ENCODE peak calls at places on chromosomes 13 and 19, in four cellular contexts. J is HepG2, F is GM12878, H is K562. L is an unnamed sample.

GRCh38 chr19:31499281-31499680 is 150.0 kb upstream of the TSHZ3 start:
- DNase-seq in F (no peak), J (no peak), H (no peak), L (no peak)

GRCh38 chr19:35868172-35868822 is at the start of gene APLP1:
- DNase-seq in J (peak; percentile 14), F (no peak), H (peak; percentile 88), L (peak; percentile 59)

GRCh38 chr13:34591801-34592454 is 350.1 kb upstream of the NBEA start:
- DNase-seq in J (no peak), H (no peak), F (no peak), L (no peak)

GRCh38 chr13:70893832-70894231 is 785.6 kb upstream of the KLHL1 start:
- DNase-seq in H (no peak), J (no peak), F (peak; percentile 7), L (no peak)

GRCh38 chr19:39046037-39046821 is 13.9 kb upstream of the FBXO27 start:
- DNase-seq in F (no peak), H (no peak), J (peak; percentile 59), L (peak; percentile 69)

GRCh38 chr13:92640936-92641335 is 585.7 kb upstream of the GPC6 start:
- DNase-seq in H (no peak), F (no peak), J (no peak), L (no peak)

GRCh38 chr19:2478324-2478755 is 2.4 kb downstream of the GADD45B start:
- DNase-seq in J (no peak), F (no peak), H (no peak), L (no peak)

GRCh38 chr13:24454100-24454499 is 58.5 kb downstream of the PARP4 start:
- DNase-seq in F (no peak), J (no peak), H (no peak), L (no peak)

GRCh38 chr13:112895521-112896465 is 73.2 kb upstream of the MCF2L start:
- DNase-seq in H (no peak), J (no peak), F (no peak), L (no peak)
- TF ChIP-seq FOXK2 in H (no peak), J (no peak), F (no peak), L (no peak)

GRCh38 chr13:44351505-44351854 is 22.1 kb upstream of the SERP2 start:
- DNase-seq in J (no peak), F (no peak), H (no peak), L (no peak)

GRCh38 chr13:44350775-44351504 is 22.7 kb upstream of the SERP2 start:
- DNase-seq in F (no peak), H (no peak), J (no peak), L (no peak)

GRCh38 chr13:44346534-44346933 is 27.1 kb upstream of the SERP2 start:
- DNase-seq in F (no peak), J (no peak), H (no peak), L (no peak)

GRCh38 chr13:44347301-44347700 is 26.3 kb upstream of the SERP2 start:
- DNase-seq in J (no peak), F (no peak), H (no peak), L (no peak)

GRCh38 chr13:44347905-44348304 is 25.7 kb upstream of the SERP2 start:
- DNase-seq in J (peak; percentile 46), F (no peak), H (no peak), L (no peak)
- TF ChIP-seq FOXM1 in J (no peak), F (no peak), H (no peak), L (no peak)

DNA sequence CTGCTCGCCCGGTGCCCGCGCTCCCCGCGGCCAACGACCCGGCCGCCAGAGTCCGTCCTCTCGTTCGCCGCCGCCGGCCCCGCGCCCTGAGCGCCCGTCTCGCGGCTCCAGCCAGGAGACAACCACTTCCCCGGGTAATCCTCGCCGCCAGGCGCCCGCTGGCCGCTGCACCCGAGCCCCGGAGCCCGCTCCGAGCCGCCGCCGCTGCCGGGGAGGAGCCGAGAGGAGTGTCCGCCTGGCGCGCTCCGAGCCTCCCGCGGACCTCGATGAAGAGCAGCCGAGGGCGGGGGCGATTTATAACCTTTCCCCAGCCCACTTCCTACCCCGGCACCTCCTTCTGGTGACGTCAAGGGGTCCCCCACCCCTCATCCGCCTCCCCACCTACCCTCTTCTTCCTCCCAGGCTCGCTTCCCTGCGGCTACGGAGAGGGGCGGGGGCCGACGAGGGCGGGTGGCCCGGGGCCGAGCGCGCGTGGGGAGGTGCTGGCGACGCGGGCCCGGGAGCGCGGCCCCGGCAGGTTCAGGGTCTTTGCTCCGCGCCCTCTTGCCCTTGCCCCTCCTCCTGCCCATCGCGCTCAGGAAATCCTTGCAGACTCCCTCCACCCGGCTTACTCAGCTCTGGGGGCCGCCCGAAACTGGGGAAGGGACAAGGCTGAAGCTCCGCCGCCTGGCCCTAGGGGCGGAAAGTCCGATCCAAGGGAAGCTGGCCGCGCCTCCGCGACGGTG is at the start of gene FLT1:
- DNase-seq in J (no peak), F (no peak), H (peak; percentile 12), L (peak; percentile 38)
- TF ChIP-seq TARDBP in J (no peak), F (no peak), H (no peak), L (no peak)

GRCh38 chr19:44857837-44858236 is 11.7 kb downstream of the NECTIN2 start:
- DNase-seq in H (no peak), J (no peak), F (no peak), L (no peak)
- TF ChIP-seq FOXK2 in H (no peak), J (no peak), F (no peak), L (no peak)

GRCh38 chr13:83691966-83692365 is 190.3 kb downstream of the SLITRK1 start:
- DNase-seq in J (no peak), H (no peak), F (no peak), L (no peak)
- TF ChIP-seq FOXM1 in J (no peak), H (no peak), F (no peak), L (no peak)

GRCh38 chr13:113992276-113993005 is 18.6 kb upstream of the C13orf46 start:
- DNase-seq in H (no peak), F (no peak), J (no peak), L (no peak)

GRCh38 chr13:113989585-113990300 is 15.9 kb upstream of the C13orf46 start:
- DNase-seq in J (no peak), H (no peak), F (no peak), L (no peak)

GRCh38 chr13:113990321-113990837 is 16.5 kb upstream of the C13orf46 start:
- DNase-seq in F (no peak), H (no peak), J (no peak), L (no peak)

GRCh38 chr13:113991191-113991669 is 17.4 kb upstream of the C13orf46 start:
- DNase-seq in H (no peak), J (no peak), F (no peak), L (no peak)

DNA sequence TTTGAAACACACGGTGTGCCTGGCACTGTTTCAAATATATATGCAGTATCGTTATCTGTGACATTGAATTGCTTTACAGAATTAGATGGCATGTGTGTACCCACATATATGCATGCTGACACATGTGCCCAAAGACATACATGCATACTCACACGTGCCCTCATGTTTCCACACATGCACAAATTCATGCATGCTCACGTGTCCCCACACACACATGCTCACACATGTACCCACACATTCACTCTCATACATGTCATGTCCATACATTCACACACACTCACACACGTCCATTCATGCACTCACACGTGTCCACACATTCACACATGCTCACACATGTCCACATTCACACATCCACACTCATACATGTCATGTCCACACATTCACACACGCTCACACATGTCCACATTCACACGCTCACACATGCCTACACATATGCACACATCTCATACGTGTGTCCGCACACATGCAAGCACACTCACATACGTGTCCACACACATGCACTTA is 17.9 kb upstream of the C13orf46 start:
- DNase-seq in F (no peak), H (no peak), J (no peak), L (no peak)
- TF ChIP-seq TARDBP in F (no peak), H (no peak), J (no peak), L (no peak)

GRCh38 chr13:65936249-65936648 is 1293.9 kb downstream of the PCDH9 start:
- DNase-seq in J (no peak), H (no peak), F (no peak), L (no peak)

GRCh38 chr13:65929436-65929835 is 1300.7 kb downstream of the PCDH9 start:
- DNase-seq in F (no peak), J (no peak), H (no peak), L (no peak)

GRCh38 chr13:65932013-65932412 is 1298.1 kb downstream of the PCDH9 start:
- DNase-seq in F (no peak), J (no peak), H (no peak), L (no peak)

GRCh38 chr13:65926750-65927171 is 1303.4 kb downstream of the PCDH9 start:
- DNase-seq in F (no peak), H (no peak), J (peak; percentile 2), L (no peak)

DNA sequence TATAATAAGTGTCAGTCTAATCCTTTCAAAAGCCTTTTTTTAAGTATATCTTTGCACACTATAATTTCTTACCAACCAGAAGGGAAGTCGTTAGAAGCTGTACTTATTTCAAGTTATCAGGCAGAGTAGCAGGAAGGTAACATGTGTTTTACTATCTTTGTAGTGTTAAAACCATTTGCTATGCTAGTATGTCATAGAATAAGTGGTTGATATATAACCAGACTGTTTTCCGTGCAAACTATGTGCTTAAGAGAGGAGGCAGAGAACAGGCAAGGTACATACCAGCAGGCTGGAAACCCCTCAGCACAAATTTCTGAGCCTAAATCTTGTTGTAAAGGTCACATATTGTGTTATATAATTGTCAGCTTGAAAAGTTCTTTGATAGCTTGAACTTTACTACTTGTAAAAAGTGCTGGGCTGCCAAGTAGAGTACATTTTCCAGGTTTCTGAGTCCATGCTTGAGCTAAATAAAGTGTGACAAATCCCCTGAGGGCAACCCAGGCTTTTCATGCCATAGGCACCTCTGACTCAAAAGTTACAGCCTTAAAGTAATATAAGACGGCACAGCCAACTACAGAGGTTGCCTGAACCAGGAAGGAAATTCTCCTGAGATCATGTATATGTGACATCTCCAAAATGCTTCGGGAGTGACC is 1297.4 kb downstream of the PCDH9 start:
- DNase-seq in H (no peak), F (no peak), J (no peak), L (no peak)
- TF ChIP-seq FOXK2 in H (no peak), F (no peak), J (no peak), L (no peak)

GRCh38 chr13:96025283-96025682 is 27.9 kb downstream of the UGGT2 start:
- DNase-seq in F (no peak), H (no peak), J (no peak), L (no peak)

GRCh38 chr13:96018135-96018534 is 35.1 kb downstream of the UGGT2 start:
- DNase-seq in H (no peak), J (no peak), F (no peak), L (no peak)

GRCh38 chr13:96020941-96021340 is 32.3 kb downstream of the UGGT2 start:
- DNase-seq in J (peak; percentile 59), H (no peak), F (no peak), L (no peak)

GRCh38 chr13:96020155-96020575 is 33.0 kb downstream of the UGGT2 start:
- DNase-seq in J (peak; percentile 75), H (peak; percentile 12), F (peak; percentile 23), L (peak; percentile 62)
- TF ChIP-seq FOXM1 in J (no peak), H (no peak), F (no peak), L (no peak)

GRCh38 chr19:12665646-12666304 is 767 bp downstream of the MAN2B1 start:
- DNase-seq in H (no peak), F (no peak), J (no peak), L (no peak)
- TF ChIP-seq TARDBP in H (no peak), F (no peak), J (no peak), L (no peak)